ENCODE peak calls at places on chromosomes 2 and 18, in nine cellular contexts. R is prostate gland, P is uterus, L is spleen, V is body of pancreas, G is A549, X is adrenal gland, M is sigmoid colon, K is HCT116. I is an unnamed sample.

GRCh38 chr18:55982992-55983391 is 395.0 kb upstream of the TCF4 start:
- DNase-seq in R (no peak), P (no peak), L (no peak), V (no peak), G (no peak), X (no peak), M (no peak), K (no peak), I (no peak)

GRCh38 chr2:36915627-36916026 is 50.7 kb downstream of the STRN start:
- DNase-seq in R (no peak), P (no peak), L (no peak), V (no peak), G (no peak), X (no peak), M (no peak), K (no peak), I (no peak)

GRCh38 chr2:238376884-238377391 is 49.8 kb upstream of the ASB1 start:
- DNase-seq in R (no peak), P (no peak), L (no peak), V (no peak), G (no peak), X (no peak), M (no peak), K (no peak), I (no peak)

GRCh38 chr2:134917958-134918517 is 584 bp upstream of the CCNT2 start:
- DNase-seq in R (peak), P (no peak), L (peak), V (peak), G (no peak), X (no peak), M (no peak), K (no peak), I (no peak)

GRCh38 chr18:48581206-48581605 is 42.4 kb downstream of the CTIF start:
- DNase-seq in R (no peak), P (no peak), L (no peak), V (no peak), G (no peak), X (no peak), M (no peak), K (no peak), I (no peak)

GRCh38 chr18:29154758-29155725 is 978.1 kb upstream of the CDH2 start:
- DNase-seq in R (peak), P (no peak), L (no peak), V (peak), G (peak), X (no peak), M (no peak), K (peak), I (no peak)

GRCh38 chr2:30385327-30385726 is 61.7 kb upstream of the LCLAT1 start:
- DNase-seq in R (no peak), P (no peak), L (no peak), V (no peak), G (peak), X (no peak), M (no peak), K (no peak), I (no peak)

GRCh38 chr2:180125245-180125962 is 118.3 kb upstream of the CWC22 start:
- DNase-seq in R (peak), P (peak), L (no peak), V (peak), G (peak), X (peak), M (peak), K (peak), I (peak)

GRCh38 chr2:196365132-196365531 is 193.8 kb upstream of the STK17B start:
- DNase-seq in R (no peak), P (no peak), L (no peak), V (no peak), G (no peak), X (no peak), M (no peak), K (no peak), I (no peak)

GRCh38 chr2:156340818-156341481 is 8.4 kb upstream of the NR4A2 start:
- DNase-seq in R (no peak), P (no peak), L (peak), V (peak), G (peak), X (no peak), M (no peak), K (no peak), I (no peak)

GRCh38 chr2:168935810-168936581 is 34.9 kb downstream of the G6PC2 start:
- DNase-seq in R (no peak), P (no peak), L (no peak), V (no peak), G (no peak), X (no peak), M (no peak), K (no peak), I (no peak)

GRCh38 chr2:42969231-42970150 is 177.1 kb upstream of the HAAO start:
- DNase-seq in R (no peak), P (no peak), L (peak), V (no peak), G (peak), X (no peak), M (peak), K (no peak), I (no peak)

GRCh38 chr2:237701033-237701858 is 73.9 kb downstream of the LRRFIP1 start:
- DNase-seq in R (no peak), P (no peak), L (peak), V (no peak), G (no peak), X (no peak), M (no peak), K (no peak), I (no peak)

GRCh38 chr2:225117061-225117716 is 74.9 kb upstream of the DOCK10 start:
- DNase-seq in R (no peak), P (no peak), L (no peak), V (no peak), G (no peak), X (no peak), M (no peak), K (no peak), I (no peak)

DNA sequence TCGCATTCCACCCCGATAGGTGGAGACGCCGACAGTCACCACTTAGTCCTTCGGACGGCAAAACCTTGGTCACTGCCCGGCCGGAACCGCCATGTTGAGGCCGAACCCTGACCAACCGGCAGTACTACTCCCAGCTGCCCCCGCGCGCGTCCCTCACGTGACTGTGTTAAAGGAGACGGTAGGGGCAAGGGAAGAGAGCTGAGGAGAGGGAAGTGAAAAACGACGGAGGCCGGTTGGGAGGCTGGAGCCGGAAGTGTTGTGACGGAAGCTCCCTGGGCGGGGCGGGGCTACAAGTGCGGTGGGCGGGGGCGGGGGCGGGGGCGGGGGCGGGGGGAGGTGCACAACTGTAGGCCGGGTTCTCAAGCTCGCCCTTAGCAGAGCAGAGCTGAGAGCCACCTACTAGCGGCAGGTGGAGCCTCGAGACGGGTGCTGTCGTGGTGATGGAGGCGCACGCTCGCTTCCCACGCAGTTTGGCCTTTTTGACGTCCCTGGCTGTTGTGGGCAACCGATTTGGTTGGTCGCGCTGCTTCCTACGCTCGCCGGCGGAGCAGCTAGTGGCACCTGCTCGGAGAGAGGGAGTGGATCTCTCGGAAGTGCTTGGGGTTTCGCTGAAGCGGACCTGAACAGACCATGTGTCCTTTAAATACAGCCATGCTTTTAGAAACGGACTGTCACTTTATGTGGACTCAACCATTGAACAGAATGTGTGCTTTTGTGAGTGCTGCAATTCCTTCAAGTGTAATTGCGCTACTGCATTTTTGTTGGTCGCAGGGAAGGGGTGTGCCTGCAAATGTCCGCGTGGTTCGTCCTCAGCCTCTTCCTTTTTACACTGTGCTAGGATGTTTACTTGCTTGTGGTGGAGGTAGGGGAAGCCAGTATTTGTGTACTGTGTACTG is at the start of gene TRAPPC8:
- DNase-seq in R (peak), P (peak), L (peak), V (peak), G (peak), X (peak), M (peak), K (peak), I (peak)
- TF ChIP-seq POLR2A in R (peak), P (no peak), L (no peak), V (peak), G (peak), X (peak), M (no peak), K (peak), I (no peak)

DNA sequence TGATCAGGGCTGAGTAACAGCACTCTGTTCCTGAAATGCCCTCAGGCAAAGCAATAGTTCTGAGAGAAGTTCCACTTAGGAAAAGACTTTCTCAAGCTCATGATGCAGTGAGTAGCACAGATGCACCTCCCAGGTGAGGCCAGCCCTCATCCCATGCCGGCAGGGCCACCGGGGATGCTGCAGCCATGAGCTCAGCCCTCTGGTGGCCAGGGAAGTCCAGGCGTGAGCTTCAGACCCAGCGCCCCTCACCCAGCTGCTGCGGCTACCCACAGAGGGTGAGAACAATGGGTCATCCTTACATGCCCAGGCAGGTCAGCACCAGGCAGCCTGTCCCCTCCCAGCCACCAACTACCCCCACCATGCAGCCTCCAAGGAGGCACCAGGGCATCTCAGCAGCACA is 50.7 kb downstream of the TTC32 start:
- DNase-seq in R (no peak), P (no peak), L (no peak), V (no peak), G (peak), X (no peak), M (no peak), K (no peak), I (peak)
- H3K4me3 ChIP-seq in R (no peak), P (no peak), L (no peak), V (no peak), G (no peak), X (no peak), M (no peak), K (no peak), I (no peak)

GRCh38 chr18:2466978-2467377 is 104.3 kb downstream of the METTL4 start:
- DNase-seq in R (no peak), P (no peak), L (no peak), V (no peak), G (no peak), X (no peak), M (no peak), K (no peak), I (no peak)
- TF ChIP-seq CTCF in R (no peak), P (no peak), L (no peak), V (no peak), G (peak), X (no peak), M (no peak), K (no peak), I (no peak)

GRCh38 chr2:162343824-162344616 is at the start of gene GCA:
- DNase-seq in R (peak), P (peak), L (peak), V (peak), G (peak), X (peak), M (peak), K (peak), I (peak)
- TF ChIP-seq POLR2A in R (peak), P (no peak), L (peak), V (peak), G (peak), X (peak), M (peak), K (peak), I (no peak)

GRCh38 chr2:186588421-186588820 is 1.4 kb upstream of the ITGAV start:
- DNase-seq in R (no peak), P (no peak), L (no peak), V (no peak), G (no peak), X (no peak), M (no peak), K (no peak), I (no peak)
- H3K4me3 ChIP-seq in R (no peak), P (no peak), L (no peak), V (no peak), G (no peak), X (no peak), M (no peak), K (no peak), I (no peak)

DNA sequence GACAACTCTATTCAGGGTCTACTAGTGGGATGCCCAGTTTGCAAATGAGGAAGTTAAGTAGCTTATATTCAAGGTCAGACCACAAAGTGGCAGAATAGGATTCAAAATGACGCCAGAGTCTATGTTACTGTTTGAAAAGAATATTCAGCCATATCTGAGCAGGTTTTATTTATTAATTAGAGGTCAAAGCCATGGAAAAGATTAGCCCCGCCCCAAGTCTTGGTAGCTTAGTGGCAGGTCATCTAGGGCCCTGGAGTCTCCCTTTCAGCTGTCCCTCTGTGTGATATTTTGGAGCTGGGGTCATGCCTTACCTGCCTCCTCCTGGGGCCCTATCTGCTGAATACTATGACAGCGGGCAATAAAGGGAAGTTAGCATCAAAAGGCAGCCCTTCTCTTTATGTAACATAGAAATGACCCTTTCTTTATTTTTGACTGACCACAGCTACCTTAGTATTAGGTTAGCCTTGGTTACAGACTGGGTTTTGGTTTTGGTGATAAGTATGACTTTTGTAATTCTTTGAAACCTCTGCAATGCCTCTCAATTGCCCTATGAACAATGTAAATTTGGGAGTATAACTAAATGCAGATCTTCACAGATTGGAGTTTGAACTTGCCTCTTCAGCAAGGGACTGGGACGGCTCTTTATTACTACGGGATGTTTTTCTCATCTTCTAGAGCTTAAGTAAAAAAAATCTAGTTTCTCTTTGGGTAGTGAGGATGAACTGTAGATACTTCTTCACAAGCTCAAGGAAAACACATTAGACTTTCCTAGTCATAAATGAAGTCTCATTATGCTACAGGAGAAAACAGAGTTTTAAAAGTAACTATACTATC is 153.0 kb upstream of the ITGA4 start:
- DNase-seq in R (no peak), P (no peak), L (peak), V (no peak), G (no peak), X (no peak), M (no peak), K (no peak), I (no peak)
- TF ChIP-seq CTCF in R (no peak), P (no peak), L (peak), V (no peak), G (no peak), X (no peak), M (no peak), K (no peak), I (no peak)

I was measured in lower leg skin.